ENCODE peak calls at places on chromosomes 2 and 18, in five cellular contexts. B is coronary artery; X is fibroblast of the conjunctiva; M is activated naive CD8-positive, alpha-beta T cell treated with anti-CD3 and anti-CD28 coated beads, Interleukin-2, amount 50 U/mL, for 24 hours; T is CD4-positive, alpha-beta T cell. W is an unnamed sample.

GRCh38 chr2:240220371-240220770 is 79.9 kb upstream of the OTOS start:
- DNase-seq in M (no peak), B (no peak), X (no peak), T (no peak), W (no peak)

GRCh38 chr2:113073325-113073834 is 5.6 kb downstream of the IL1F10 start:
- DNase-seq in B (no peak), X (no peak), M (no peak), T (no peak), W (no peak)

GRCh38 chr2:232075080-232075479 is 113.6 kb downstream of the DIS3L2 start:
- DNase-seq in T (no peak), M (no peak), B (no peak), X (peak; percentile 1), W (no peak)

GRCh38 chr18:48446582-48447225 is 37.5 kb upstream of the ZBTB7C start:
- DNase-seq in T (peak; percentile 56), X (peak; percentile 53), M (peak; percentile 71), B (peak; percentile 91), W (peak; percentile 61)

GRCh38 chr2:194486316-194486715 is 1170.7 kb upstream of the SLC39A10 start:
- DNase-seq in T (no peak), X (no peak), B (no peak), M (no peak), W (no peak)

GRCh38 chr18:67199993-67200617 is 316.4 kb downstream of the DSEL start:
- DNase-seq in M (no peak), B (no peak), X (peak; percentile 55), T (no peak), W (peak; percentile 61)

GRCh38 chr2:222982010-222982908 is 69.7 kb upstream of the KCNE4 start:
- DNase-seq in B (no peak), T (no peak), X (peak; percentile 89), M (no peak), W (peak; percentile 11)

GRCh38 chr2:8872821-8873432 is 35.5 kb upstream of the KIDINS220 start:
- DNase-seq in T (no peak), M (no peak), X (peak; percentile 66), B (no peak), W (peak; percentile 52)

GRCh38 chr2:14632133-14632936 is at the start of gene LRATD1:
- DNase-seq in M (no peak), T (no peak), B (no peak), X (peak; percentile 8), W (no peak)

GRCh38 chr18:49444599-49444998 is 15.8 kb downstream of the DYM start:
- DNase-seq in B (no peak), T (no peak), X (peak; percentile 14), M (no peak), W (no peak)

GRCh38 chr2:237200462-237200861 is 114.8 kb downstream of the COPS8 start:
- DNase-seq in T (no peak), M (no peak), B (peak; percentile 68), X (no peak), W (no peak)

GRCh38 chr2:195138435-195138834 is 518.6 kb upstream of the SLC39A10 start:
- DNase-seq in T (no peak), M (no peak), X (no peak), B (no peak), W (no peak)

GRCh38 chr2:138823651-138824050 is 43.5 kb upstream of the NXPH2 start:
- DNase-seq in M (no peak), T (no peak), B (no peak), X (no peak), W (no peak)

W was measured in NCI-H1436.